ENCODE peak calls at places on chromosomes 16 and 17, in five cellular contexts. One of them, this sample, is unnamed.

GRCh38 chr17:44906010-44906646 is 6.9 kb upstream of the EFTUD2 start:
- DNase-seq in AG10803: peak
- DNase-seq in tibial nerve: no peak
- DNase-seq in neural crest cell: no peak
- DNase-seq in prostate gland: no peak
- DNase-seq in this sample: no peak

GRCh38 chr17:15882777-15883176 is 62.2 kb upstream of the ADORA2B start:
- DNase-seq in AG10803: no peak
- DNase-seq in tibial nerve: no peak
- DNase-seq in neural crest cell: no peak
- DNase-seq in prostate gland: no peak
- DNase-seq in this sample: no peak

GRCh38 chr16:88447881-88448280 is 5.2 kb upstream of the ZFPM1 start:
- DNase-seq in AG10803: no peak
- DNase-seq in tibial nerve: no peak
- DNase-seq in neural crest cell: no peak
- DNase-seq in prostate gland: no peak
- DNase-seq in this sample: no peak

GRCh38 chr16:69940676-69941075 is 10.5 kb upstream of the CLEC18A start:
- DNase-seq in AG10803: no peak
- DNase-seq in tibial nerve: peak
- DNase-seq in neural crest cell: no peak
- DNase-seq in prostate gland: no peak
- DNase-seq in this sample: no peak

GRCh38 chr16:78198299-78198698 is 98.8 kb downstream of the WWOX start:
- DNase-seq in AG10803: no peak
- DNase-seq in tibial nerve: no peak
- DNase-seq in neural crest cell: no peak
- DNase-seq in prostate gland: no peak
- DNase-seq in this sample: no peak

GRCh38 chr17:61514491-61514890 is 62.3 kb downstream of the TBX4 start:
- DNase-seq in AG10803: no peak
- DNase-seq in tibial nerve: no peak
- DNase-seq in neural crest cell: no peak
- DNase-seq in prostate gland: no peak
- DNase-seq in this sample: no peak

GRCh38 chr17:1577186-1577585 is 14.6 kb upstream of the PITPNA start:
- DNase-seq in AG10803: peak
- DNase-seq in tibial nerve: peak
- DNase-seq in neural crest cell: no peak
- DNase-seq in prostate gland: peak
- DNase-seq in this sample: peak

GRCh38 chr17:45405250-45406086 is 27.2 kb downstream of the ARHGAP27 start:
- DNase-seq in AG10803: no peak
- DNase-seq in tibial nerve: no peak
- DNase-seq in neural crest cell: peak
- DNase-seq in prostate gland: no peak
- DNase-seq in this sample: no peak

GRCh38 chr17:37651846-37652245 is 8.6 kb upstream of the DDX52 start:
- DNase-seq in AG10803: no peak
- DNase-seq in tibial nerve: no peak
- DNase-seq in neural crest cell: no peak
- DNase-seq in prostate gland: no peak
- DNase-seq in this sample: no peak

GRCh38 chr17:37648555-37648954 is 5.3 kb upstream of the DDX52 start:
- DNase-seq in AG10803: peak
- DNase-seq in tibial nerve: no peak
- DNase-seq in neural crest cell: no peak
- DNase-seq in prostate gland: no peak
- DNase-seq in this sample: no peak

DNA sequence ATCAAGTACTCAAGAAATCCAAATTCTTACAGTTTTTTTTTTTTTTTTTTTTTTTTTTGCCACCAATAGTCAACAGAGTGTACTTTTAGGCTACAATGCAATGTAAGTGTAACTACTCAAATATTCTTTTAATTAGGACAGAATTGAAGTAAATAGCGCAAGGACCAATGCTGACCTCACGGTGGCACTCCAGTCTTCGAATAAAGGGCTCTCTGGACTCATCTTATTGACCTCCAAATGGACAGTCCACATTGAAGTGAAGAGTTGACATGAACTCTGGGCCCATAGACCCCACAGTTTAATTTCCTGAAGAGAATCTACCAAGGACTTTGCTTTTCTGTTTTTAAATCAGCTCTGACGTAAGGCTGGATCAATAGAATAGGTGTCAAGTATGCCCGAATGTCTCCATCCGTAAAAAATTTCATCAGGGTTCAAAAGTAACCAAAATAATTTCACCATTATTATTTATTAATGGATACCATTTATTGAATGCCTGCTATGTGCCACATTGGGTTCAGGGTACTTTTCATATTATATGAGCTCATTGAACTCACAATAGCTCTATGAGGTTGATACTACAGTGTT is 7.3 kb upstream of the DDX52 start:
- DNase-seq in AG10803: peak
- DNase-seq in tibial nerve: no peak
- DNase-seq in neural crest cell: peak
- DNase-seq in prostate gland: no peak
- DNase-seq in this sample: peak
- TF ChIP-seq CTCF in AG10803: peak
- TF ChIP-seq CTCF in tibial nerve: no peak
- TF ChIP-seq CTCF in neural crest cell: peak
- TF ChIP-seq CTCF in prostate gland: no peak
- TF ChIP-seq CTCF in this sample: peak

GRCh38 chr17:81909966-81910839 is 996 bp downstream of the PCYT2 start:
- DNase-seq in AG10803: no peak
- DNase-seq in tibial nerve: no peak
- DNase-seq in neural crest cell: no peak
- DNase-seq in prostate gland: no peak
- DNase-seq in this sample: no peak

GRCh38 chr17:81911969-81912368 is 770 bp upstream of the PCYT2 start:
- DNase-seq in AG10803: no peak
- DNase-seq in tibial nerve: no peak
- DNase-seq in neural crest cell: no peak
- DNase-seq in prostate gland: no peak
- DNase-seq in this sample: no peak

GRCh38 chr17:81912441-81913309 is 1.5 kb upstream of the PCYT2 start:
- DNase-seq in AG10803: no peak
- DNase-seq in tibial nerve: no peak
- DNase-seq in neural crest cell: no peak
- DNase-seq in prostate gland: no peak
- DNase-seq in this sample: peak

GRCh38 chr17:81910840-81911276 is 341 bp downstream of the PCYT2 start:
- DNase-seq in AG10803: no peak
- DNase-seq in tibial nerve: no peak
- DNase-seq in neural crest cell: no peak
- DNase-seq in prostate gland: no peak
- DNase-seq in this sample: no peak

GRCh38 chr17:81911277-81911961 is at the start of gene PCYT2:
- DNase-seq in AG10803: peak
- DNase-seq in tibial nerve: peak
- DNase-seq in neural crest cell: peak
- DNase-seq in prostate gland: peak
- DNase-seq in this sample: peak
- TF ChIP-seq CTCF in AG10803: no peak
- TF ChIP-seq CTCF in tibial nerve: no peak
- TF ChIP-seq CTCF in neural crest cell: peak
- TF ChIP-seq CTCF in prostate gland: no peak
- TF ChIP-seq CTCF in this sample: no peak

GRCh38 chr16:67917852-67918236 is 13.8 kb downstream of the CTRL start:
- DNase-seq in AG10803: peak
- DNase-seq in tibial nerve: no peak
- DNase-seq in neural crest cell: no peak
- DNase-seq in prostate gland: no peak
- DNase-seq in this sample: no peak

GRCh38 chr16:67922221-67922620 is 9.4 kb downstream of the CTRL start:
- DNase-seq in AG10803: no peak
- DNase-seq in tibial nerve: no peak
- DNase-seq in neural crest cell: no peak
- DNase-seq in prostate gland: no peak
- DNase-seq in this sample: no peak

GRCh38 chr16:67917140-67917851 is 14.4 kb downstream of the CTRL start:
- DNase-seq in AG10803: peak
- DNase-seq in tibial nerve: no peak
- DNase-seq in neural crest cell: no peak
- DNase-seq in prostate gland: no peak
- DNase-seq in this sample: no peak

GRCh38 chr16:67922740-67923139 is 8.9 kb downstream of the CTRL start:
- DNase-seq in AG10803: no peak
- DNase-seq in tibial nerve: no peak
- DNase-seq in neural crest cell: no peak
- DNase-seq in prostate gland: peak
- DNase-seq in this sample: no peak

GRCh38 chr16:67919618-67920210 is 11.9 kb downstream of the CTRL start:
- DNase-seq in AG10803: no peak
- DNase-seq in tibial nerve: no peak
- DNase-seq in neural crest cell: no peak
- DNase-seq in prostate gland: no peak
- DNase-seq in this sample: no peak
- TF ChIP-seq CTCF in AG10803: no peak
- TF ChIP-seq CTCF in tibial nerve: peak
- TF ChIP-seq CTCF in neural crest cell: no peak
- TF ChIP-seq CTCF in prostate gland: no peak
- TF ChIP-seq CTCF in this sample: no peak

DNA sequence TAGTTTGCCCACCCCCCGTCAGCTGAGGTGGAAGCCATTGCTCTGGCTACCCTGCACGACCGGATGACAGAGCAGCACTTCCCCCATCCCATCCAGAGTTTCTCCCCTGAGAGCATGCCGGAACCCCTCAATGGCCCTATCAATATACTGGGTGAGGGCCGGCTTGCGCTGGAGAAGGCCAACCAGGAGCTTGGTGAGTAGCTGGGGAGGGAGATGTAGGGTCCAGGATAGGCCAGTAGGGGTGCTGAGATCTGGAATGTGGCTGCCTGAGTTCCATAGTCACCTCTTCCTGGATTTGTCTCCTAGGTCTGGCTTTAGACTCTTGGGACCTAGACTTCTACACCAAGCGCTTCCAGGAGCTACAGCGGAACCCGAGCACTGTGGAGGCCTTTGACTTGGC is 6.4 kb downstream of the PFAS start:
- DNase-seq in AG10803: no peak
- DNase-seq in tibial nerve: no peak
- DNase-seq in neural crest cell: no peak
- DNase-seq in prostate gland: no peak
- DNase-seq in this sample: no peak
- TF ChIP-seq CTCF in AG10803: peak
- TF ChIP-seq CTCF in tibial nerve: no peak
- TF ChIP-seq CTCF in neural crest cell: peak
- TF ChIP-seq CTCF in prostate gland: no peak
- TF ChIP-seq CTCF in this sample: no peak

DNA sequence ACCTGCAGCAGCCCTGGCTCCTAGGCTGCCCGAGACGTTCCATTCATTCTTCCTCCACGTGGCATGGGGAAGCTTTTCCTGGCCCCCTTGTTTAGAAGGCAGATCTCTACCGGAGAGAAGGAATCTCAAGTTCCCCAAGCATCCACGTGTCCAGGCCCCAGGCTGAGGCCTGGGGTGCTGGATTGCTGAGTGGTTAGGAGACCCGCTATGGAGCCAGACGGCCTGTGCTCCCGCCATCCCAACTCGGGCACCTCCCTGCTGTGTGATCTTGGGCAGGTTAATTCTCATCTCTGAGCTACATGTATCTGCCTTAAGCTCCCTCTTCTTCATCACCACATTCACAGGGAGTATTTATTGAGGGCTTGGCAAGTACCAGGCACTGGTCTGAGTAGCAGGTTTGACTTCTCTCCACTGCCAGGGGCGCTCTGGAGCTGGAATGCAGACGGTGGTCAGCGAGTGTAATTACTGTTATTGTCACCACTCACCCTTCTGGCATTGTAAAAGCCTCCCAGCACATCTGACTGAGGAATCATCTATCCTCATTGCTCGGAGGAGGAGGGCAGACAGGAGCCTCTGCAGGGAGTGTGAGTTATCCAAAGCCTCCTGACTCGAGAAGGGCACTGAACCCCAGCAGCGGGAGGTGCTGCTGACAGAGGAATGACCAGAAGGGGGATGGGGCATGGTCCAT is 1.1 kb upstream of the ADGRG1 start:
- DNase-seq in AG10803: peak
- DNase-seq in tibial nerve: no peak
- DNase-seq in neural crest cell: no peak
- DNase-seq in prostate gland: no peak
- DNase-seq in this sample: peak
- TF ChIP-seq CTCF in AG10803: peak
- TF ChIP-seq CTCF in tibial nerve: no peak
- TF ChIP-seq CTCF in neural crest cell: peak
- TF ChIP-seq CTCF in prostate gland: no peak
- TF ChIP-seq CTCF in this sample: no peak

This sample was measured in Calu3.